ENCODE peak calls at places on chromosomes 7 and 10, in seven cellular contexts. A is SJCRH30; W is esophagus muscularis mucosa; F is cardiac muscle cell; N is body of pancreas; X is effector memory CD4-positive, alpha-beta T cell; V is stomach. M is an unnamed sample.
A peak's percentile ranks its signal among the peaks of the same experiment; 100 is the strongest.

GRCh38 chr7:158004123-158004490 is 583.5 kb downstream of the PTPRN2 start:
- DNase-seq in A (no peak), W (no peak), F (no peak), N (no peak), X (no peak), V (no peak), M (no peak)

GRCh38 chr10:98019784-98020183 is 10.6 kb downstream of the CRTAC1 start:
- DNase-seq in A (no peak), W (no peak), F (no peak), N (no peak), X (no peak), V (no peak), M (no peak)

GRCh38 chr7:143407296-143408246 is 1.1 kb downstream of the EPHA1 start:
- DNase-seq in A (peak; percentile 25), W (no peak), F (no peak), N (no peak), X (peak; percentile 25), V (no peak), M (no peak)

GRCh38 chr10:3853547-3853989 is 68.6 kb upstream of the KLF6 start:
- DNase-seq in A (no peak), W (no peak), F (no peak), N (peak; percentile 51), X (no peak), V (peak; percentile 69), M (no peak)

GRCh38 chr7:107579881-107580715 is at the start of gene BCAP29:
- DNase-seq in A (peak; percentile 85), W (peak; percentile 92), F (peak; percentile 70), N (peak; percentile 78), X (peak; percentile 49), V (peak; percentile 74), M (peak; percentile 68)

GRCh38 chr10:47176903-47177860 is 122.8 kb upstream of the GDF10 start:
- DNase-seq in A (no peak), W (peak; percentile 80), F (no peak), N (no peak), X (no peak), V (no peak), M (no peak)

GRCh38 chr10:17527530-17528146 is 73.2 kb upstream of the ST8SIA6 start:
- DNase-seq in A (no peak), W (no peak), F (peak; percentile 89), N (no peak), X (no peak), V (no peak), M (no peak)

GRCh38 chr7:75623390-75624133 is 115.2 kb downstream of the HIP1 start:
- DNase-seq in A (no peak), W (no peak), F (peak; percentile 37), N (no peak), X (no peak), V (no peak), M (no peak)

GRCh38 chr10:98425511-98426352 is 10.8 kb upstream of the PYROXD2 start:
- DNase-seq in A (peak; percentile 76), W (no peak), F (peak; percentile 47), N (peak; percentile 52), X (peak; percentile 15), V (peak; percentile 53), M (no peak)

GRCh38 chr7:92691578-92691977 is 101.4 kb upstream of the FAM133B start:
- DNase-seq in A (peak; percentile 69), W (no peak), F (peak; percentile 78), N (no peak), X (no peak), V (no peak), M (no peak)

GRCh38 chr7:55074008-55074499 is 55.2 kb downstream of the EGFR start:
- DNase-seq in A (no peak), W (no peak), F (peak; percentile 72), N (no peak), X (peak; percentile 27), V (peak; percentile 77), M (no peak)

GRCh38 chr7:77529279-77529678 is 7.8 kb upstream of the PTPN12 start:
- DNase-seq in A (no peak), W (no peak), F (no peak), N (no peak), X (no peak), V (no peak), M (no peak)

GRCh38 chr7:95264225-95264927 is 60.0 kb downstream of the PON1 start:
- DNase-seq in A (peak; percentile 79), W (no peak), F (peak; percentile 84), N (no peak), X (no peak), V (no peak), M (no peak)

GRCh38 chr7:143013897-143014296 is 13.0 kb downstream of the OR9A2 start:
- DNase-seq in A (no peak), W (no peak), F (peak; percentile 87), N (no peak), X (no peak), V (no peak), M (no peak)

GRCh38 chr7:155988421-155988820 is 176.2 kb upstream of the SHH start:
- DNase-seq in A (no peak), W (no peak), F (no peak), N (no peak), X (no peak), V (peak; percentile 22), M (no peak)
- H3K9me3 ChIP-seq in A (no peaks in the 10 kb centered on the region), W (no peaks in the 10 kb centered on the region), F (no peaks in the 10 kb centered on the region), N (no peaks in the 10 kb centered on the region), X (no peaks in the 10 kb centered on the region), V (peaks cover 8% of the 10 kb centered on the region), M (no peaks in the 10 kb centered on the region)

GRCh38 chr7:261341-262250 is 28.4 kb upstream of the FOXL3 start:
- DNase-seq in A (no peak), W (no peak), F (no peak), N (no peak), X (no peak), V (no peak), M (no peak)
- H3K9me3 ChIP-seq in A (no peaks in the 10 kb centered on the region), W (peaks cover 3% of the 10 kb centered on the region), F (no peaks in the 10 kb centered on the region), N (no peaks in the 10 kb centered on the region), X (no peaks in the 10 kb centered on the region), V (no peaks in the 10 kb centered on the region), M (no peaks in the 10 kb centered on the region)

GRCh38 chr10:130719447-130719752 is 583.2 kb downstream of the GLRX3 start:
- DNase-seq in A (no peak), W (no peak), F (no peak), N (no peak), X (no peak), V (no peak), M (no peak)
- H3K9me3 ChIP-seq in A (no peaks in the 10 kb centered on the region), W (no peaks in the 10 kb centered on the region), F (no peaks in the 10 kb centered on the region), N (no peaks in the 10 kb centered on the region), X (no peaks in the 10 kb centered on the region), V (no peaks in the 10 kb centered on the region), M (no peaks in the 10 kb centered on the region)

GRCh38 chr7:149422914-149423285 is 38.0 kb downstream of the ZNF777 start:
- DNase-seq in A (no peak), W (peak; percentile 88), F (no peak), N (peak; percentile 31), X (no peak), V (peak; percentile 31), M (peak; percentile 25)
- H3K9me3 ChIP-seq in A (no peaks in the 10 kb centered on the region), W (no peaks in the 10 kb centered on the region), F (no peaks in the 10 kb centered on the region), N (no peaks in the 10 kb centered on the region), X (no peaks in the 10 kb centered on the region), V (no peaks in the 10 kb centered on the region), M (no peaks in the 10 kb centered on the region)

GRCh38 chr10:1573981-1574380 is 163.3 kb downstream of the ADARB2 start:
- DNase-seq in A (no peak), W (no peak), F (no peak), N (no peak), X (no peak), V (peak; percentile 14), M (no peak)

GRCh38 chr10:1573334-1573969 is 163.9 kb downstream of the ADARB2 start:
- DNase-seq in A (no peak), W (no peak), F (no peak), N (no peak), X (no peak), V (no peak), M (no peak)

GRCh38 chr10:1571587-1572237 is 165.6 kb downstream of the ADARB2 start:
- DNase-seq in A (no peak), W (no peak), F (no peak), N (no peak), X (no peak), V (no peak), M (no peak)

GRCh38 chr10:1574719-1575118 is 162.6 kb downstream of the ADARB2 start:
- DNase-seq in A (no peak), W (no peak), F (no peak), N (no peak), X (no peak), V (no peak), M (no peak)

GRCh38 chr10:1572519-1573333 is 164.6 kb downstream of the ADARB2 start:
- DNase-seq in A (no peak), W (no peak), F (no peak), N (no peak), X (no peak), V (no peak), M (no peak)
- H3K9me3 ChIP-seq in A (no peaks in the 10 kb centered on the region), W (no peaks in the 10 kb centered on the region), F (no peaks in the 10 kb centered on the region), N (no peaks in the 10 kb centered on the region), X (no peaks in the 10 kb centered on the region), V (no peaks in the 10 kb centered on the region), M (no peaks in the 10 kb centered on the region)

M was measured in T-helper 17 cell.